ENCODE peak calls at places on chromosomes 12 and 14, in five cellular contexts. F is fibroblast of lung; V is GM23338; L is CD8-positive, alpha-beta memory T cell; D is mesendoderm. E is an unnamed sample.

GRCh38 chr12:101663298-101663697 is 34.1 kb upstream of the CHPT1 start:
- DNase-seq in L (no peak), F (no peak), D (no peak), V (no peak), E (no peak)

GRCh38 chr12:52645120-52645761 is 6.8 kb downstream of the KRT2 start:
- DNase-seq in V (no peak), F (no peak), L (peak; percentile 89), D (no peak), E (no peak)

GRCh38 chr14:101286271-101287018 is 274.9 kb upstream of the DIO3 start:
- DNase-seq in V (no peak), F (no peak), D (no peak), L (no peak), E (no peak)

GRCh38 chr12:1619599-1619998 is 9.4 kb upstream of the WNT5B start:
- DNase-seq in D (no peak), V (no peak), F (no peak), L (no peak), E (no peak)

GRCh38 chr14:79279645-79280399 is 931.5 kb downstream of the DIO2 start:
- DNase-seq in F (peak; percentile 6), L (no peak), D (peak; percentile 43), V (peak; percentile 27), E (no peak)

GRCh38 chr12:57765003-57765697 is 1.7 kb downstream of the CYP27B1 start:
- DNase-seq in V (peak; percentile 86), D (peak; percentile 78), L (no peak), F (no peak), E (no peak)

GRCh38 chr14:104557086-104557485 is 22.5 kb upstream of the C14orf180 start:
- DNase-seq in V (no peak), L (no peak), F (no peak), D (no peak), E (no peak)

GRCh38 chr12:106897082-106897481 is 58.6 kb upstream of the TMEM263 start:
- DNase-seq in L (no peak), F (peak; percentile 44), D (no peak), V (no peak), E (no peak)

GRCh38 chr14:94129111-94129757 is at the start of gene IFI27L2:
- DNase-seq in F (peak; percentile 74), L (peak; percentile 54), D (peak; percentile 93), V (peak; percentile 92), E (peak; percentile 41)

GRCh38 chr14:104113631-104114420 is 24.6 kb upstream of the KIF26A start:
- DNase-seq in F (no peak), V (no peak), L (no peak), D (no peak), E (no peak)

GRCh38 chr12:46556820-46557524 is 184.4 kb upstream of the SLC38A2 start:
- DNase-seq in F (peak; percentile 67), L (no peak), V (no peak), D (no peak), E (no peak)
- H3K27ac ChIP-seq in F (peak overlapping the region; percentile 91), L (no peak overlapping the region), V (no peak overlapping the region), D (no peak overlapping the region), E (no peak overlapping the region)

DNA sequence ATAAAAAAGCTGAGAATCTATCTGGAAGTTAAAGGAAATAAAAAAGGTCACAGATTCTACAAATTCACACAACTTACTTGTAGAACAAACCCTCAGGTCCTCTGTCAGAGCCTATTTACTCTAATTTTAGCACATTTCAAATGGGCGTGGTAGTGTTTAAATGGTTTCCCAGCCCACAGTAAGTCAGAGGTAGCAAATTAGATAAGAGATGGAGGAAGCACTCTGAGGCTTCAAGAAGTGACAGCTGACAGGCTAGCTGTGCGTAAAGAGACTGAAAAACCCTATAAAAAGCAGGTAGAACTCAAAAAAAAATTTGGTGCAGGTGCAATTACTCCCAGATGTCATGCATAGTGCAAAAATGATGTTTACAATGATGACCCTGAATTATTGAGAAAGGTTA is 7.5 kb downstream of the BHLHE41 start:
- DNase-seq in V (no peak), F (no peak), L (no peak), D (peak; percentile 39), E (no peak)
- H3K4me3 ChIP-seq in V (no peak overlapping the region), F (no peak overlapping the region), L (no peak overlapping the region), D (no peak overlapping the region), E (no peak overlapping the region)

DNA sequence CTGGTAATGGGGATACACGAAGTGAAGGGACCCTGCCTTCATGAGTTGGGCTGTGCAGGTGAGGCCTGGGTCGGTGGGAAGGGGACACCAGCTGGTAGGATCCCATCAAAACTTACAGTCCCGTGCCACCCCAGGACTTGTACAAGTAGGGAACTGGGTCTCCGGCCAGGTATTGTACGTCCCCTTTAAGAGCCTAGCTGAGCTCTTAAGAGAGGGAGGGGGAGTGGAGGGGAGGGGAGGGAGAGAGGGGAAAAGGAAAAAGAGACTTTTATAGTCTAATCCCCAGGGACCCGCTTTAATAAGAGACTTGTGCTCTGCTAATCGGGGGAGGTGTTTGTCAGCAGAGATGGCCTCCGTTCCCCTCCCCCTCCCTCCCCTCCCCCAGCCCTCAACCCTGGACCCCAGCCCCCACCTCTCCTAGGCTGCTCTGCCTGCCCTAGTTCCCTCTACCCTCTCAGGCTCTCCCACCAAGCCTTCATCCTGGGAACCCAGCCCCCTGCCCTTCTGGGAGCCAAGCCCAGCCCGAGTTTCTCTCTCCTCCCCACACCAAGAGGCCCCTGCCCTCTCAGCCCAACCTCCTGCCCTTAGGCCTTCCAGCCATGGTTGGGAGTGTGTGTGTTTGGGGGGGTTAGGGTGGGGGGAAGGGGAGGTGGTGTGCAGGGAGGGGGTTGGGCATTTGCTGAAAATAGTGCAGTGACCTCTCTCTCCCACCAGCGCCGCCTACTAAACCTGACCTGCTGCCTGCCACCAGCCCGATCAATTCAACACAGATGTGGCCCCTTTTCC is 2.6 kb downstream of the GDF11 start:
- DNase-seq in D (peak; percentile 94), F (peak; percentile 68), V (peak; percentile 95), L (no peak), E (no peak)
- H3K27ac ChIP-seq in D (peak overlapping the region; percentile 58), F (no peak overlapping the region), V (peak overlapping the region; percentile 99), L (no peak overlapping the region), E (peak overlapping the region; percentile 66)

GRCh38 chr12:21655594-21655993 is 2.0 kb downstream of the LDHB start:
- DNase-seq in L (no peak), D (no peak), V (no peak), F (no peak), E (no peak)
- H3K4me3 ChIP-seq in L (peak overlapping the region; percentile 91), D (no peak overlapping the region), V (peak overlapping the region; percentile 80), F (peak overlapping the region; percentile 91), E (peak overlapping the region; percentile 91)

GRCh38 chr12:108714866-108715265 is 16.5 kb downstream of the CORO1C start:
- DNase-seq in L (no peak), F (no peak), D (no peak), V (no peak), E (no peak)

GRCh38 chr12:108712925-108713203 is 18.5 kb downstream of the CORO1C start:
- DNase-seq in D (no peak), V (no peak), L (no peak), F (no peak), E (no peak)

GRCh38 chr12:108713471-108713870 is 17.8 kb downstream of the CORO1C start:
- DNase-seq in V (no peak), D (no peak), F (no peak), L (no peak), E (no peak)

GRCh38 chr12:108720757-108721514 is 10.4 kb downstream of the CORO1C start:
- DNase-seq in V (no peak), L (no peak), D (peak; percentile 66), F (peak; percentile 59), E (no peak)

DNA sequence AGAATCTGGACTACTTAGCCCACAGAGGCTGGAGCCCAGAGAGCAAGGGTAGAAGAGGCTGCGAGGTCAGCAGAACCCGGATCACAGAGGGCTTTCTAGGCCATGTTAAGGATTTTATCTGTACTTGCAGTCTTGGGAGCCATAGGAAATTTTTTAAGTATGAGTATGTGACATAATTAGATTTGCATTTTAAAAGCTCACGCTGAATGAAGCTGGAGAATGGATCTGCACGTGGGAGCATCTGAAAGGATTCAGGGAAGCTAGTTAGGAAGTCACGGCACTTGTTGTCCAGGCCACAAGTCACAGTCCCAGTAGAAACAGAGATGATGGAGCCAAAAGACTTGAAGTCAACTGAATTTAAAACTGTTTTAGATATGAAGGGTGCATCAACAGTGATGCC is 14.1 kb downstream of the CORO1C start:
- DNase-seq in F (no peak), D (no peak), V (no peak), L (no peak), E (no peak)
- H3K27ac ChIP-seq in F (no peak overlapping the region), D (no peak overlapping the region), V (peak overlapping the region; percentile 51), L (no peak overlapping the region), E (no peak overlapping the region)

DNA sequence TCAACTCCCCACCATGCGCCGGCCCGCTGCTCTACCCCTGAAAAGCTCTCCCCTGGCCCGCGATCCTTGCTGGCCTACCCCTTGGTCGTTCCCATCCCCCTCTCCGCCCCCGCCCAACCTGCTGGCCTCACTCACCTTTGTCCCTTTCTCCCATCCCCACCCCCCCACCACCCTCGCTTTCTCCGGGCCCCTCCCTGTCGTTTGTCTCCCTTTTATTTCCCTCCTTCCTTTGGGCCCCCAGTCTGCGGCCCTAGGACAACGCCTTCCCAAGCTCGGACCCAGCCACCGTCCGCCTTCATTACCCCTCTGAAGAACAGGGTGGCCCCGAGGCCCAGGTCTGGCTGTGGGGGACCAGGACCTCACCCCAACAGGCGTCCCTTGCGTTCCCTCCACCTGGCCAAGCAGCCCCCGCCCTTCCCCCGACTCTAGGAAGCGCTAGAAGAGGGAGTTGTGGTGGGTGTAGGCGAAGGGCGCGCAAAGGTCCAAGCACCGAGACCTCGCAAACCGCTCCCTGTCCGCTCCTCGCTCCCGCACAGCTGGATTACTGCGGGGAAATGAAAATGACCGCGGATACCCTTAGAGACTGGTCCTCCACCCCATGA is 6.9 kb upstream of the SLC7A7 start:
- DNase-seq in L (no peak), F (no peak), D (peak; percentile 92), V (peak; percentile 86), E (no peak)
- H3K4me3 ChIP-seq in L (no peak overlapping the region), F (no peak overlapping the region), D (peak overlapping the region; percentile 72), V (peak overlapping the region; percentile 86), E (peak overlapping the region; percentile 31)

GRCh38 chr14:44959538-44959937 is 2.2 kb downstream of the KLHL28 start:
- DNase-seq in V (no peak), D (no peak), F (no peak), L (no peak), E (no peak)

GRCh38 chr14:44961151-44961729 is 507 bp downstream of the KLHL28 start:
- DNase-seq in L (peak; percentile 66), V (peak; percentile 78), F (peak; percentile 63), D (peak; percentile 81), E (peak; percentile 51)

GRCh38 chr14:44960646-44961045 is 1.1 kb downstream of the KLHL28 start:
- DNase-seq in V (no peak), D (no peak), L (no peak), F (no peak), E (no peak)

GRCh38 chr14:44961730-44962572 is at the start of the genes KLHL28 and TOGARAM1:
- DNase-seq in D (peak; percentile 100), L (peak; percentile 98), F (peak; percentile 100), V (peak; percentile 100), E (peak; percentile 98)

DNA sequence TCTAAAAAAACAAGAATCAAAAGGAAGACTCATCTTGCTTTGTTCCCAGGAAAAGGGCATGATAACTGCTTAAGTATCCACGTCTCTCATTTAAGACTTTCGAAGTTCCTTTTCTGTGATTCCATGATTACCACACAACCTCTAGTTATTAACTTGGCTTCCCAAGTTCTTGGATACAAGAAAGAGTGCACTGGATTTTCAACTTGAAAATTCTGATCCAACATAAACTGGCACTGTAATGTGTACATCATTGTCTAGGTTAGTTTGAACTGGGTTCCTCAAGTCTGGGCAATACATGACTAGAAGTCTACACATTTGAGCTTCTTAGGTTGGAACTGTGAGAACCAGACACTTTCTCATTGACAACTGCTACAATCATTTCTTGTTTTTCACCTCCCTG is 1.6 kb downstream of the KLHL28 start:
- DNase-seq in F (no peak), D (no peak), V (no peak), L (no peak), E (no peak)
- H3K27ac ChIP-seq in F (peak overlapping the region; percentile 44), D (no peak overlapping the region), V (no peak overlapping the region), L (no peak overlapping the region), E (no peak overlapping the region)